ENCODE peak calls at places on chromosomes 3 and 15, in four cellular contexts. One of them, this sample, is unnamed.

GRCh38 chr15:80436511-80437307 is 32.5 kb downstream of the ARNT2 start:
- DNase-seq in cardiac muscle cell: no peak
- DNase-seq in brain microvascular endothelial cell: no peak
- DNase-seq in fibroblast of lung: peak
- DNase-seq in this sample: peak

GRCh38 chr15:83166218-83166617 is 41.4 kb downstream of the HDGFL3 start:
- DNase-seq in cardiac muscle cell: no peak
- DNase-seq in brain microvascular endothelial cell: no peak
- DNase-seq in fibroblast of lung: peak
- DNase-seq in this sample: no peak

GRCh38 chr3:157290761-157291160 is 130.8 kb upstream of the CCNL1 start:
- DNase-seq in cardiac muscle cell: no peak
- DNase-seq in brain microvascular endothelial cell: peak
- DNase-seq in fibroblast of lung: peak
- DNase-seq in this sample: no peak

GRCh38 chr3:184357248-184358139 is 3.9 kb downstream of the CLCN2 start:
- DNase-seq in cardiac muscle cell: no peak
- DNase-seq in brain microvascular endothelial cell: no peak
- DNase-seq in fibroblast of lung: no peak
- DNase-seq in this sample: no peak

GRCh38 chr3:51686512-51687215 is 15.6 kb downstream of the TEX264 start:
- DNase-seq in cardiac muscle cell: peak
- DNase-seq in brain microvascular endothelial cell: no peak
- DNase-seq in fibroblast of lung: no peak
- DNase-seq in this sample: peak

GRCh38 chr3:7346364-7346763 is 485.4 kb downstream of the GRM7 start:
- DNase-seq in cardiac muscle cell: no peak
- DNase-seq in brain microvascular endothelial cell: no peak
- DNase-seq in fibroblast of lung: no peak
- DNase-seq in this sample: no peak

GRCh38 chr3:190862209-190863118 is at the start of gene GMNC:
- DNase-seq in cardiac muscle cell: peak
- DNase-seq in brain microvascular endothelial cell: peak
- DNase-seq in fibroblast of lung: peak
- DNase-seq in this sample: peak

GRCh38 chr3:195177432-195178123 is 93.4 kb downstream of the XXYLT1 start:
- DNase-seq in cardiac muscle cell: no peak
- DNase-seq in brain microvascular endothelial cell: no peak
- DNase-seq in fibroblast of lung: no peak
- DNase-seq in this sample: no peak

GRCh38 chr15:90957791-90958190 is 3.1 kb downstream of the RCCD1 start:
- DNase-seq in cardiac muscle cell: no peak
- DNase-seq in brain microvascular endothelial cell: no peak
- DNase-seq in fibroblast of lung: no peak
- DNase-seq in this sample: no peak

GRCh38 chr15:91857772-91858171 is 4.3 kb downstream of the SLCO3A1 start:
- DNase-seq in cardiac muscle cell: no peak
- DNase-seq in brain microvascular endothelial cell: no peak
- DNase-seq in fibroblast of lung: no peak
- DNase-seq in this sample: no peak

GRCh38 chr3:15499536-15499935 is 22.0 kb downstream of the COLQ start:
- DNase-seq in cardiac muscle cell: no peak
- DNase-seq in brain microvascular endothelial cell: no peak
- DNase-seq in fibroblast of lung: no peak
- DNase-seq in this sample: no peak

GRCh38 chr3:55629432-55629831 is 142.3 kb upstream of the WNT5A start:
- DNase-seq in cardiac muscle cell: peak
- DNase-seq in brain microvascular endothelial cell: peak
- DNase-seq in fibroblast of lung: no peak
- DNase-seq in this sample: no peak

GRCh38 chr3:15405448-15406050 is 21.8 kb downstream of the METTL6 start:
- DNase-seq in cardiac muscle cell: peak
- DNase-seq in brain microvascular endothelial cell: peak
- DNase-seq in fibroblast of lung: peak
- DNase-seq in this sample: peak

GRCh38 chr3:44509985-44510360 is 32.5 kb upstream of the ZNF445 start:
- DNase-seq in cardiac muscle cell: peak
- DNase-seq in brain microvascular endothelial cell: peak
- DNase-seq in fibroblast of lung: peak
- DNase-seq in this sample: peak

GRCh38 chr3:5653426-5653825 is 465.9 kb downstream of the EDEM1 start:
- DNase-seq in cardiac muscle cell: no peak
- DNase-seq in brain microvascular endothelial cell: no peak
- DNase-seq in fibroblast of lung: no peak
- DNase-seq in this sample: no peak

GRCh38 chr15:66778716-66779115 is 76.7 kb downstream of the SMAD6 start:
- DNase-seq in cardiac muscle cell: no peak
- DNase-seq in brain microvascular endothelial cell: no peak
- DNase-seq in fibroblast of lung: no peak
- DNase-seq in this sample: no peak

GRCh38 chr3:148880681-148881080 is 15.6 kb downstream of the CPA3 start:
- DNase-seq in cardiac muscle cell: peak
- DNase-seq in brain microvascular endothelial cell: no peak
- DNase-seq in fibroblast of lung: no peak
- DNase-seq in this sample: no peak

GRCh38 chr3:156675744-156676466 is 1.5 kb downstream of the TIPARP start:
- DNase-seq in cardiac muscle cell: peak
- DNase-seq in brain microvascular endothelial cell: peak
- DNase-seq in fibroblast of lung: peak
- DNase-seq in this sample: peak

GRCh38 chr3:45610129-45610528 is 15.6 kb downstream of the LIMD1 start:
- DNase-seq in cardiac muscle cell: no peak
- DNase-seq in brain microvascular endothelial cell: no peak
- DNase-seq in fibroblast of lung: no peak
- DNase-seq in this sample: no peak

GRCh38 chr3:182479766-182480336 is 313.5 kb upstream of the ATP11B start:
- DNase-seq in cardiac muscle cell: no peak
- DNase-seq in brain microvascular endothelial cell: no peak
- DNase-seq in fibroblast of lung: no peak
- DNase-seq in this sample: no peak

GRCh38 chr3:74507691-74508090 is 106.8 kb downstream of the CNTN3 start:
- DNase-seq in cardiac muscle cell: no peak
- DNase-seq in brain microvascular endothelial cell: no peak
- DNase-seq in fibroblast of lung: no peak
- DNase-seq in this sample: no peak

GRCh38 chr3:54863366-54863765 is 64.5 kb downstream of the LRTM1 start:
- DNase-seq in cardiac muscle cell: no peak
- DNase-seq in brain microvascular endothelial cell: no peak
- DNase-seq in fibroblast of lung: no peak
- DNase-seq in this sample: no peak

GRCh38 chr15:81531141-81531592 is 157.2 kb upstream of the TMC3 start:
- DNase-seq in cardiac muscle cell: peak
- DNase-seq in brain microvascular endothelial cell: no peak
- DNase-seq in fibroblast of lung: peak
- DNase-seq in this sample: no peak

GRCh38 chr15:69398541-69398940 is 15.6 kb upstream of the KIF23 start:
- DNase-seq in cardiac muscle cell: no peak
- DNase-seq in brain microvascular endothelial cell: peak
- DNase-seq in fibroblast of lung: peak
- DNase-seq in this sample: no peak

GRCh38 chr3:172516318-172517214 is 6.7 kb downstream of the TNFSF10 start:
- DNase-seq in cardiac muscle cell: no peak
- DNase-seq in brain microvascular endothelial cell: peak
- DNase-seq in fibroblast of lung: peak
- DNase-seq in this sample: peak

GRCh38 chr3:169308654-169309325 is 354.7 kb downstream of the MECOM start:
- DNase-seq in cardiac muscle cell: no peak
- DNase-seq in brain microvascular endothelial cell: no peak
- DNase-seq in fibroblast of lung: peak
- DNase-seq in this sample: no peak

GRCh38 chr15:55360256-55360655 is 41.2 kb downstream of the PIGB start:
- DNase-seq in cardiac muscle cell: no peak
- DNase-seq in brain microvascular endothelial cell: no peak
- DNase-seq in fibroblast of lung: no peak
- DNase-seq in this sample: no peak

GRCh38 chr15:89802986-89803820 is 11.4 kb downstream of the ANPEP start:
- DNase-seq in cardiac muscle cell: no peak
- DNase-seq in brain microvascular endothelial cell: no peak
- DNase-seq in fibroblast of lung: no peak
- DNase-seq in this sample: no peak

GRCh38 chr3:39168156-39168780 is 14.9 kb upstream of the CSRNP1 start:
- DNase-seq in cardiac muscle cell: no peak
- DNase-seq in brain microvascular endothelial cell: no peak
- DNase-seq in fibroblast of lung: no peak
- DNase-seq in this sample: no peak

GRCh38 chr15:99098426-99098825 is 6.5 kb upstream of the SYNM start:
- DNase-seq in cardiac muscle cell: no peak
- DNase-seq in brain microvascular endothelial cell: no peak
- DNase-seq in fibroblast of lung: no peak
- DNase-seq in this sample: no peak

GRCh38 chr3:186849392-186849975 is 7.0 kb downstream of the ADIPOQ start:
- DNase-seq in cardiac muscle cell: peak
- DNase-seq in brain microvascular endothelial cell: no peak
- DNase-seq in fibroblast of lung: peak
- DNase-seq in this sample: peak

GRCh38 chr15:51250217-51251011 is 88.0 kb downstream of the CYP19A1 start:
- DNase-seq in cardiac muscle cell: no peak
- DNase-seq in brain microvascular endothelial cell: no peak
- DNase-seq in fibroblast of lung: no peak
- DNase-seq in this sample: no peak

GRCh38 chr3:142279965-142280590 is 54.7 kb upstream of the GK5 start:
- DNase-seq in cardiac muscle cell: peak
- DNase-seq in brain microvascular endothelial cell: peak
- DNase-seq in fibroblast of lung: peak
- DNase-seq in this sample: peak

GRCh38 chr3:3633761-3634160 is 165.5 kb upstream of the LRRN1 start:
- DNase-seq in cardiac muscle cell: no peak
- DNase-seq in brain microvascular endothelial cell: no peak
- DNase-seq in fibroblast of lung: no peak
- DNase-seq in this sample: no peak

GRCh38 chr15:39426552-39427532 is 154.0 kb upstream of the THBS1 start:
- DNase-seq in cardiac muscle cell: no peak
- DNase-seq in brain microvascular endothelial cell: peak
- DNase-seq in fibroblast of lung: peak
- DNase-seq in this sample: no peak

GRCh38 chr15:41581110-41581509 is 22.1 kb downstream of the TYRO3 start:
- DNase-seq in cardiac muscle cell: no peak
- DNase-seq in brain microvascular endothelial cell: no peak
- DNase-seq in fibroblast of lung: no peak
- DNase-seq in this sample: no peak

GRCh38 chr3:22988566-22988965 is 214.6 kb upstream of the UBE2E2 start:
- DNase-seq in cardiac muscle cell: peak
- DNase-seq in brain microvascular endothelial cell: no peak
- DNase-seq in fibroblast of lung: no peak
- DNase-seq in this sample: no peak

GRCh38 chr3:30777426-30777825 is 117.0 kb downstream of the GADL1 start:
- DNase-seq in cardiac muscle cell: no peak
- DNase-seq in brain microvascular endothelial cell: no peak
- DNase-seq in fibroblast of lung: no peak
- DNase-seq in this sample: no peak

GRCh38 chr3:30778923-30779322 is 115.5 kb downstream of the GADL1 start:
- DNase-seq in cardiac muscle cell: no peak
- DNase-seq in brain microvascular endothelial cell: no peak
- DNase-seq in fibroblast of lung: no peak
- DNase-seq in this sample: no peak

GRCh38 chr3:30775070-30775469 is 119.4 kb downstream of the GADL1 start:
- DNase-seq in cardiac muscle cell: no peak
- DNase-seq in brain microvascular endothelial cell: no peak
- DNase-seq in fibroblast of lung: no peak
- DNase-seq in this sample: peak

GRCh38 chr3:30776186-30776815 is 118.2 kb downstream of the GADL1 start:
- DNase-seq in cardiac muscle cell: no peak
- DNase-seq in brain microvascular endothelial cell: no peak
- DNase-seq in fibroblast of lung: no peak
- DNase-seq in this sample: no peak

GRCh38 chr3:30779686-30780287 is 114.7 kb downstream of the GADL1 start:
- DNase-seq in cardiac muscle cell: peak
- DNase-seq in brain microvascular endothelial cell: peak
- DNase-seq in fibroblast of lung: peak
- DNase-seq in this sample: no peak
- TF ChIP-seq CTCF in cardiac muscle cell: peak
- TF ChIP-seq CTCF in brain microvascular endothelial cell: peak
- TF ChIP-seq CTCF in fibroblast of lung: peak
- TF ChIP-seq CTCF in this sample: peak

GRCh38 chr15:64251658-64252057 is 88.8 kb upstream of the PPIB start:
- DNase-seq in cardiac muscle cell: no peak
- DNase-seq in brain microvascular endothelial cell: no peak
- DNase-seq in fibroblast of lung: no peak
- DNase-seq in this sample: no peak
- H3K27ac ChIP-seq in cardiac muscle cell: no peak
- H3K27ac ChIP-seq in brain microvascular endothelial cell: no peak
- H3K27ac ChIP-seq in fibroblast of lung: no peak
- H3K27ac ChIP-seq in this sample: no peak

DNA sequence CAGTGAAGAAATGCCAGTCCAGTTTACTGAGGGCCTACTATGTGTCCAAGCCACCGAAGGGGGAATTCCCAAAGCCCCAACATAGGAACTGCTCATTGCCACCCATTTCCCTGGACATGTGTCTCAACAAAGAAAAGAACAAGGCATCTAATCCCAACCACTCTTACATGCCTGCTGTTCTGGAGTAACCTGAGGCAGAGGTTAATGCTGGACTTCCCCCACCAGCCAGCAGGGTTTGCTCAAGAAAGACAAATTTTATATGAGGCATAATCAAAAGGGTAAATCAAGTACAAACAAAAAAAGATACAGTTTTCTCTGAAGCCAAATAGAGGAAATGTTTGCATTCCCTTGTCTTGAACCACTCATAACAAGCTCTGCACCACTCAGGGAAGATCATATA is 4.1 kb downstream of the ADCY5 start:
- DNase-seq in cardiac muscle cell: no peak
- DNase-seq in brain microvascular endothelial cell: no peak
- DNase-seq in fibroblast of lung: no peak
- DNase-seq in this sample: no peak
- TF ChIP-seq CTCF in cardiac muscle cell: no peak
- TF ChIP-seq CTCF in brain microvascular endothelial cell: peak
- TF ChIP-seq CTCF in fibroblast of lung: no peak
- TF ChIP-seq CTCF in this sample: no peak

GRCh38 chr3:42070089-42070885 is 20.9 kb upstream of the TRAK1 start:
- DNase-seq in cardiac muscle cell: no peak
- DNase-seq in brain microvascular endothelial cell: no peak
- DNase-seq in fibroblast of lung: no peak
- DNase-seq in this sample: no peak
- H3K27ac ChIP-seq in cardiac muscle cell: peak
- H3K27ac ChIP-seq in brain microvascular endothelial cell: no peak
- H3K27ac ChIP-seq in fibroblast of lung: no peak
- H3K27ac ChIP-seq in this sample: peak